ENCODE peak calls at places on chromosome 19, in four cellular contexts. Y is PC-3, J is MM.1S, H is suprapubic skin. O is an unnamed sample.

GRCh38 chr19:33660426-33661160 is 38.8 kb downstream of the CHST8 start:
- DNase-seq in H (no peak), Y (no peak), J (peak; percentile 92), O (no peak)

GRCh38 chr19:39845621-39846175 is 481 bp downstream of the FBL start:
- DNase-seq in J (no peak), Y (no peak), H (no peak), O (no peak)

GRCh38 chr19:39160523-39160861 is 34.9 kb downstream of the PAK4 start:
- DNase-seq in H (no peak), Y (peak; percentile 58), J (no peak), O (peak; percentile 66)

GRCh38 chr19:36420961-36421748 is 2.7 kb upstream of the ZFP82 start:
- DNase-seq in J (no peak), H (no peak), Y (no peak), O (no peak)

GRCh38 chr19:6712231-6712630 is 8.2 kb downstream of the C3 start:
- DNase-seq in J (no peak), Y (no peak), H (no peak), O (no peak)

GRCh38 chr19:45100797-45101196 is 7.8 kb downstream of the PPP1R37 start:
- DNase-seq in Y (no peak), H (no peak), J (no peak), O (no peak)

GRCh38 chr19:38665950-38666661 is 18.7 kb downstream of the ACTN4 start:
- DNase-seq in H (no peak), J (no peak), Y (peak; percentile 66), O (peak; percentile 72)

GRCh38 chr19:28612275-28612769 is 600.6 kb downstream of the UQCRFS1 start:
- DNase-seq in J (no peak), H (no peak), Y (no peak), O (no peak)

DNA sequence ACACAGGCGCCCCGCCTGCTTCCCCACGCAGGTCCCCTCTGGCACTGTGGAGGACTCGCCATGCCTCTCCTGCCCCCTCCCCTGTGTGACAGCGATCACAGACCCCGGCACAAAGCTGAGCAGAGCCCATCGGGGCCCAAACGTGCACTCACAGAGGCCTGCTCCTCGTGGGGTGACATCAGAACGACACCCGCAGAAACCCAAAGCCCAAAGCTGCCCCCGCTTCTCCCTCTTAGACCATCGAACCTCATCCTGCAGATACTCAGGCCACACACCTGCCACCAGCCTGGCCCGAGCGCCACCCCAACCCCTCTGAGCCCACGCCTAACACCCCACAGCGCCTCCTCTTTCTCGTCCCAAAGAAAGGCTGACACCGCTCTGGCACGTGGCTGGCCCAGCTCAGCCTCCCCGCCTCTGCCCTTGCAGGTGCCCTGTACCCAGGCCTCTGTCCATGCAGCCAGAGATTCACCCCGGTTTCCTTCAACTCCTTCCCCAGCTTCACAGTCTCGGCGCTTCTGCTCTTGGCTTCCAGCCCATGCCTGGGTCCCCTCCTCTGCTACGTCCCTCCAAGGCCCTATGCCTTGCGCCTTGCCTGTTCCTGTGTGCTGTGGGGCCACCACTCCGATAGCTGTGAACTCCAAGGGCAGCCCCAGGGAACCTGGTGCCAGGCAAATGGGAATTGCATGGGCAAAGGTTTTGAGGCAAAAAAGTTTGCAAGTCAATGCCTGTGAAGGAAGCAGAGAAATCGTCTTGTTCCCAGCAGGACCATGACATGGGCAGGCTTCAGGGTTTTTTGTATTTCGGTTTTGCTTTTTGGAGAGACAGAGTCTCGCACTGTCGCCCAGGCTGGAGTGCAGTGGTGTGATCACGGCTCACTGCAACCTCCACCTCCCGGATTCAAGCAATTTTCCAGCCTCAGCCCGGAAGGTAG is 833 bp upstream of the CBARP start:
- DNase-seq in J (no peak), H (no peak), Y (no peak), O (no peak)
- H3K4me3 ChIP-seq in J (no peak overlapping the region), H (peak overlapping the region; percentile 71), Y (no peak overlapping the region), O (peak overlapping the region; percentile 14)

DNA sequence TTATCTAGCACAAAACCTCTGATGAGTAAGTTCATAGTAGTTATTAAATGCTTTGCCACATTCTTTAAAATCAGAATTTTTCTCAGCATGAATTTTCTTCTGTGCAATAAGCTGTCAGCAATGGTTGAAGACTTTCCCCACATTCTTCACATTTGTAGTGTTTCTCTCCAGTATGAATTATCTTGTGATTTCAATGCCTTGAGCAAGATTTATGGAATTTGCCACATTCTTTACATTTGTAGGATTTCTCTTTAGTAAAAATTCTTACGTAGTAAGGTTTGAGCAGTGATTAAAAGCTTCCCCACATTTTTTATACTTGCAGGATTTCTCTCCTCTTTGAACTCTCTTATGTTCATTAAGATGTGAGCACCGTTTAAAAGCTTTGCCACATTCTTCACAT is 33.6 kb downstream of the ZNF682 start:
- DNase-seq in Y (no peak), H (no peak), J (no peak), O (no peak)
- H3K9me3 ChIP-seq in Y (peaks cover 62% of the 10 kb centered on the region), H (peaks cover 48% of the 10 kb centered on the region), J (no peaks in the 10 kb centered on the region), O (no peaks in the 10 kb centered on the region)

DNA sequence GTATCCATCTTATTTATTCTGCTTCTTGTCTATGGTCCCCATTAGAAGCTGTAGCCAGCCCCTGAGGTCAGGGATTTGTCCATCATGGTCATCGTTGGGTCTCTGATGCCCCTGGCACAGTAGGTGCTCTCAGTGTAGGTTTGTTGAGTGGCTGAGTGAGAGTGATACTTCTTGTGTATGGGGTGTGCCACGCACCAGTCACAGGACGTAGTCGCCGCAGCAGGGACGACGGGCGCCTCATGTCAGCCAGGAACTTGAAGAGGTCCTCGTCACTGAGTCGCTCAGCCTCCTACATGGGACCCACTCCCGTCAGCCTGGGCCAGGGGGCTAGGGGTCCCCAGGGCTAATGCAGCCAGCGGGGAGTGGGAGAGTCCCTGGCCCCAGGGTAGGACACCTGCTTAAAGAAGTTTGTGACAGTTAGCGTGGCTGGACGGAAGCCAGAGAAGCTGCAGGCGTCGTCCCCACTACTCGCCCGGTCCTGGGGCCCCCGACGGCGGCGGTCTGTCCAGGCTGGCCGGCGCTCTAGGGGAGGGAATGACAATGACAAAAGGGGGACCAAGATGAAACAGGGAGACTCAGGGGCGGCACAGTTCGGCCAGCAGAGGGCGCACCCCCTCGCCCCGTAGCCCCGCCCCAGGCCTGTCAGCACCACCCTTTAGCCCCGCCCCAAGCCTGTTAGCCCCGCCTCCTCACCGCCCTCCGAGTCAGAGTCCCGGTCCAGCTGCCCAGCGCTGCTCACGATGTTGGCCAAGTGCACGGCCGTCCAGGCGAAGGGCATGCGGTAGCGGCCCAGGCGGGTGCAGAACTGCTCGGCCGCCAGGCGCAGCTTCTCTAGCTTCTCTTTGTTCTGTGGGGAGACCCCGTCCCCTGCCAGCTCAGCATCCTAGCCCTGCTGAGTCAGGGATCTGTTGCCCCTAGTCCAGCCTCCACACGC is 3.7 kb downstream of the ANGPTL8 start:
- DNase-seq in J (peak; percentile 73), H (peak; percentile 94), Y (peak; percentile 91), O (peak; percentile 98)
- H3K4me3 ChIP-seq in J (peak overlapping the region; percentile 37), H (no peak overlapping the region), Y (no peak overlapping the region), O (no peak overlapping the region)

DNA sequence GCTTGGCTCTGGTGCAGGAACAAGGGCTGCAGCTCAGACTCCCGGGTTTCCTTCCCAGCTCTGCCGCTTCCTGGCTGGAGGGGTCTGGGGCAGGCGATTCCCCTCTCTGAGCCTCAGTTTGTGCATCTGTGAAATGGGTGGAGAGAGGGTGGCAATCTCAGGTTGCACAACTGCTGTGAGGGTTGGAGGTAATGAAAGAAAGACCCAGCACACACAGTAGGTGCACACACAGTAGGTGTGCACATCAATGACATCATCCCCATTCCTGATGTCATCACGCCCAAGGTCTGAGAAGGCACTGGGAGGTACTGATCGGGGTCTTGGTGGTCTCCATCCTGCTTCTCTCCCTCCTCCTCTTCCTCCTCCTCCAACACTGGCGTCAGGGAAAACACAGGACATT is 2.7 kb downstream of the LILRB4 start:
- DNase-seq in J (no peak), Y (no peak), H (no peak), O (no peak)
- H3K9me3 ChIP-seq in J (no peaks in the 10 kb centered on the region), Y (no peaks in the 10 kb centered on the region), H (no peaks in the 10 kb centered on the region), O (no peaks in the 10 kb centered on the region)

GRCh38 chr19:11535792-11536595 is 2.7 kb upstream of the CNN1 start:
- DNase-seq in Y (peak; percentile 93), H (peak; percentile 89), J (peak; percentile 90), O (peak; percentile 95)
- H3K4me3 ChIP-seq in Y (peak overlapping the region; percentile 52), H (peak overlapping the region; percentile 32), J (peak overlapping the region; percentile 55), O (peak overlapping the region; percentile 27)

DNA sequence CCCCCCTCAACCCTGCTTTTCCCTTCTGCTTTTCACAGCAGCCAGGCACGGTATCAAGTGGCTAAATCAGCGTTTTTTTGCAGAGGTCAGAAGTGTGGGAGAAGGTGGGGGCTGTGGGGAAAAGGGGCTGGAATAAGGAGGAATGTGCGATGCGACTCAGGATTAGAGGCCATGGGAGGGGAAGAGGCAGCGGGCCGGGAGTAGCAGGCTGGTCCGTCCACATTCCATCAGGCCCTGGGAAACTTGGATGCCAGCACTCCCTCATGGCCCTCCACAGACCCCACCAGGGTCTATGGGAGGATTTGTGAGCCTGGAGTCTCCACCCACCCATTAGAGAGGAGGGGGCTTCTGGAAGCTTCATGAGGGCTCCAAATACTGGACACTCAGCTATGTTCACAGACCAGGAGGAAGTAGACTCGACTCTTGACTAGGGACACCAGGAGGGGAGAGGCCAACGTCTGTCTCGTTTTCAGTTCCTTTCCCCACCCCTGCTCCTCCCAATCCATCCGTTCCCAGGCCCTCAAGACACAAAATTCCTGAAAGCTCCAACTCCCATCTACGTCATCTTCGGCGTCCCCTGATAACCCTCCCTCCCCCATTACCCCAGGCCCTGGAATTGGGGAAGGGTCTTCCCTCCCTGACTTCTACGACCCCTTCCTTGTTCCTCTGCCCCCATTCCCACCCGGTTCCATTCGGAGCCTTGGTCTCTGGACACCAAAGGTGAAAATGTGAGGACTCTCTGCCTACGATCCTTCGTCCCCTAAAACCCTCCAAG is 3.3 kb upstream of the KCNC3 start:
- DNase-seq in H (no peak), J (no peak), Y (peak; percentile 20), O (peak; percentile 54)
- H3K9me3 ChIP-seq in H (no peaks in the 10 kb centered on the region), J (no peaks in the 10 kb centered on the region), Y (no peaks in the 10 kb centered on the region), O (no peaks in the 10 kb centered on the region)

GRCh38 chr19:13283871-13284270 is 133.7 kb downstream of the IER2 start:
- DNase-seq in Y (no peak), J (no peak), H (no peak), O (no peak)

GRCh38 chr19:13284929-13285928 is 135.0 kb downstream of the IER2 start:
- DNase-seq in J (no peak), Y (no peak), H (no peak), O (no peak)

GRCh38 chr19:13289295-13289694 is 139.1 kb downstream of the IER2 start:
- DNase-seq in Y (no peak), H (no peak), J (no peak), O (no peak)

GRCh38 chr19:13282486-13283065 is 132.4 kb downstream of the IER2 start:
- DNase-seq in J (no peak), H (no peak), Y (no peak), O (no peak)

GRCh38 chr19:13286195-13286985 is 136.2 kb downstream of the IER2 start:
- DNase-seq in H (no peak), Y (no peak), J (no peak), O (no peak)
- H3K4me3 ChIP-seq in H (no peak overlapping the region), Y (no peak overlapping the region), J (no peak overlapping the region), O (no peak overlapping the region)